ENCODE peak calls at places on chromosomes 16 and 17, in five cellular contexts. D, P, X, Y and R are unnamed samples.

GRCh38 chr17:15157051-15157450 is 108.1 kb downstream of the PMP22 start:
- DNase-seq in D (no peak), P (no peak), X (no peak), Y (no peak), R (no peak)

GRCh38 chr17:6510321-6511023 is 45.9 kb downstream of the PITPNM3 start:
- DNase-seq in D (no peak), P (no peak), X (no peak), Y (no peak), R (no peak)

GRCh38 chr16:29825145-29826044 is 5.1 kb downstream of the MVP start:
- DNase-seq in D (no peak), P (no peak), X (peak), Y (peak), R (peak)

GRCh38 chr17:38404174-38404943 is 23.9 kb upstream of the ARHGAP23 start:
- DNase-seq in D (no peak), P (no peak), X (no peak), Y (no peak), R (no peak)

GRCh38 chr16:87963400-87963799 is 12.2 kb downstream of the BANP start:
- DNase-seq in D (no peak), P (no peak), X (peak), Y (no peak), R (peak)

GRCh38 chr16:180101-180920 is at the start of gene HBQ1:
- DNase-seq in D (no peak), P (peak), X (no peak), Y (peak), R (no peak)

GRCh38 chr16:47636501-47637090 is 175.5 kb downstream of the PHKB start:
- DNase-seq in D (no peak), P (no peak), X (no peak), Y (no peak), R (no peak)

GRCh38 chr16:26765087-26765486 is 301.6 kb upstream of the C16orf82 start:
- DNase-seq in D (no peak), P (no peak), X (no peak), Y (peak), R (no peak)

GRCh38 chr17:63490321-63490720 is 13.5 kb downstream of the ACE start:
- DNase-seq in D (no peak), P (no peak), X (no peak), Y (no peak), R (no peak)

GRCh38 chr16:73082608-73083007 is 34.7 kb upstream of the ZFHX3 start:
- DNase-seq in D (no peak), P (no peak), X (peak), Y (no peak), R (peak)

GRCh38 chr17:39146273-39146672 is 5.2 kb downstream of the PLXDC1 start:
- DNase-seq in D (no peak), P (no peak), X (no peak), Y (no peak), R (no peak)

GRCh38 chr17:59914274-59914854 is 21.4 kb downstream of the RPS6KB1 start:
- DNase-seq in D (no peak), P (peak), X (peak), Y (peak), R (peak)

GRCh38 chr17:19274893-19275292 is 37.7 kb downstream of the EPN2 start:
- DNase-seq in D (no peak), P (no peak), X (no peak), Y (no peak), R (no peak)

GRCh38 chr17:36721560-36722120 is 120.3 kb downstream of the MRM1 start:
- DNase-seq in D (no peak), P (peak), X (no peak), Y (no peak), R (no peak)

GRCh38 chr17:72386619-72387237 is 265.9 kb downstream of the SOX9 start:
- DNase-seq in D (no peak), P (peak), X (peak), Y (no peak), R (peak)

GRCh38 chr16:25106567-25107465 is 4.7 kb upstream of the LCMT1 start:
- DNase-seq in D (peak), P (peak), X (peak), Y (peak), R (peak)

GRCh38 chr17:57868775-57869598 is 19.1 kb upstream of the MRPS23 start:
- DNase-seq in D (no peak), P (no peak), X (no peak), Y (no peak), R (no peak)

GRCh38 chr17:35174835-35175334 is 19.3 kb downstream of the SLC35G3 start:
- DNase-seq in D (no peak), P (no peak), X (no peak), Y (no peak), R (no peak)

GRCh38 chr17:50856431-50856830 is 9.7 kb downstream of the TOB1 start:
- DNase-seq in D (no peak), P (no peak), X (no peak), Y (no peak), R (no peak)

GRCh38 chr16:68972720-68973119 is 129.4 kb downstream of the TANGO6 start:
- DNase-seq in D (no peak), P (no peak), X (peak), Y (peak), R (peak)

GRCh38 chr16:77660311-77660710 is 62.0 kb upstream of the NUDT7 start:
- DNase-seq in D (no peak), P (no peak), X (peak), Y (peak), R (peak)

GRCh38 chr17:34637041-34637547 is 57.7 kb downstream of the TMEM132E start:
- DNase-seq in D (no peak), P (no peak), X (no peak), Y (no peak), R (no peak)

GRCh38 chr17:67829331-67829730 is 4.0 kb downstream of the BPTF start:
- DNase-seq in D (no peak), P (no peak), X (peak), Y (no peak), R (no peak)

GRCh38 chr17:17346428-17347233 is 43.5 kb downstream of the NT5M start:
- DNase-seq in D (no peak), P (no peak), X (no peak), Y (no peak), R (no peak)

GRCh38 chr17:12979826-12980500 is 37.9 kb downstream of the ELAC2 start:
- DNase-seq in D (no peak), P (no peak), X (no peak), Y (no peak), R (no peak)

GRCh38 chr16:1745900-1746692 is 25.2 kb downstream of the NME3 start:
- DNase-seq in D (no peak), P (no peak), X (peak), Y (no peak), R (peak)

GRCh38 chr16:12265168-12265567 is 288.6 kb downstream of the SNX29 start:
- DNase-seq in D (no peak), P (no peak), X (no peak), Y (no peak), R (no peak)

GRCh38 chr16:19706846-19707245 is 11.2 kb downstream of the KNOP1 start:
- DNase-seq in D (no peak), P (no peak), X (no peak), Y (no peak), R (no peak)

GRCh38 chr17:63276376-63276775 is 169.7 kb downstream of the CYB561 start:
- DNase-seq in D (no peak), P (no peak), X (no peak), Y (no peak), R (no peak)

GRCh38 chr17:75108193-75108592 is 1.6 kb upstream of the ARMC7 start:
- DNase-seq in D (no peak), P (no peak), X (no peak), Y (no peak), R (no peak)

GRCh38 chr16:13120557-13120956 is 219.2 kb downstream of the SHISA9 start:
- DNase-seq in D (no peak), P (no peak), X (no peak), Y (no peak), R (no peak)

GRCh38 chr16:79132745-79133144 is 467.8 kb downstream of the MAF start:
- DNase-seq in D (no peak), P (no peak), X (no peak), Y (no peak), R (no peak)

GRCh38 chr17:7590743-7591142 is 849 bp upstream of the SOX15 start:
- DNase-seq in D (no peak), P (no peak), X (peak), Y (peak), R (no peak)